ENCODE peak calls at places on chromosomes 11 and 22, in six cellular contexts. L is H1, I is H9, P is IMR-90, C is trophoblast cell, G is neuronal stem cell. D is an unnamed sample.

GRCh38 chr11:6377902-6378694 is 12.2 kb upstream of the SMPD1 start:
- DNase-seq in L (no peak), I (no peak), P (no peak), C (no peak), G (no peak), D (peak)

GRCh38 chr11:111461460-111462240 is 50.5 kb downstream of the BTG4 start:
- DNase-seq in L (no peak), I (no peak), P (no peak), C (no peak), G (no peak), D (no peak)

GRCh38 chr11:64545605-64546004 is 45.4 kb upstream of the SLC22A12 start:
- DNase-seq in L (no peak), I (no peak), P (peak), C (peak), G (no peak), D (peak)

GRCh38 chr11:46631676-46632075 is 14.3 kb downstream of the ATG13 start:
- DNase-seq in L (no peak), I (no peak), P (no peak), C (no peak), G (no peak), D (no peak)

GRCh38 chr11:27277843-27278242 is 85.2 kb downstream of the CCDC34 start:
- DNase-seq in L (no peak), I (no peak), P (no peak), C (no peak), G (no peak), D (no peak)

GRCh38 chr11:61829806-61830205 is 1.7 kb downstream of the FADS2 start:
- DNase-seq in L (no peak), I (no peak), P (no peak), C (peak), G (no peak), D (no peak)

GRCh38 chr11:96234866-96235441 is 108.0 kb downstream of the MAML2 start:
- DNase-seq in L (no peak), I (no peak), P (no peak), C (no peak), G (no peak), D (peak)

GRCh38 chr11:103773059-103773458 is 263.4 kb upstream of the DDI1 start:
- DNase-seq in L (no peak), I (no peak), P (peak), C (no peak), G (no peak), D (peak)

GRCh38 chr11:117385906-117386305 is 58.3 kb downstream of the CEP164 start:
- DNase-seq in L (no peak), I (no peak), P (no peak), C (no peak), G (no peak), D (no peak)
- H2BK120ac ChIP-seq in L (no peak), I (no peak), P (no peak), C (no peak), G (no peak), D (no peak)

GRCh38 chr11:69734367-69734766 is 30.5 kb upstream of the FGF19 start:
- DNase-seq in L (no peak), I (no peak), P (no peak), C (no peak), G (no peak), D (no peak)
- H3K14ac ChIP-seq in L (no peak), I (no peak), P (no peak), C (peak), G (no peak), D (no peak)

GRCh38 chr22:38843716-38844660 is at the start of gene NPTXR:
- DNase-seq in L (no peak), I (peak), P (peak), C (peak), G (peak), D (peak)

GRCh38 chr22:38841211-38841610 is 2.6 kb downstream of the NPTXR start:
- DNase-seq in L (no peak), I (no peak), P (no peak), C (no peak), G (no peak), D (no peak)

GRCh38 chr22:38843201-38843715 is 570 bp downstream of the NPTXR start:
- DNase-seq in L (peak), I (peak), P (peak), C (no peak), G (peak), D (peak)

GRCh38 chr22:38841635-38842034 is 2.2 kb downstream of the NPTXR start:
- DNase-seq in L (no peak), I (no peak), P (no peak), C (no peak), G (no peak), D (no peak)

GRCh38 chr22:38842512-38843200 is 1.2 kb downstream of the NPTXR start:
- DNase-seq in L (no peak), I (no peak), P (no peak), C (no peak), G (no peak), D (no peak)
- H2AFZ ChIP-seq in L (no peak), I (no peak), P (peak), C (no peak), G (peak), D (peak)

GRCh38 chr11:67349927-67350465 is 3.4 kb downstream of the POLD4 start:
- DNase-seq in L (no peak), I (no peak), P (no peak), C (no peak), G (no peak), D (no peak)
- H2BK120ac ChIP-seq in L (no peak), I (no peak), P (no peak), C (no peak), G (no peak), D (no peak)

GRCh38 chr11:128399186-128399585 is 188.2 kb downstream of the ETS1 start:
- DNase-seq in L (no peak), I (no peak), P (peak), C (no peak), G (no peak), D (peak)
- H3K14ac ChIP-seq in L (no peak), I (no peak), P (no peak), C (no peak), G (no peak), D (no peak)

DNA sequence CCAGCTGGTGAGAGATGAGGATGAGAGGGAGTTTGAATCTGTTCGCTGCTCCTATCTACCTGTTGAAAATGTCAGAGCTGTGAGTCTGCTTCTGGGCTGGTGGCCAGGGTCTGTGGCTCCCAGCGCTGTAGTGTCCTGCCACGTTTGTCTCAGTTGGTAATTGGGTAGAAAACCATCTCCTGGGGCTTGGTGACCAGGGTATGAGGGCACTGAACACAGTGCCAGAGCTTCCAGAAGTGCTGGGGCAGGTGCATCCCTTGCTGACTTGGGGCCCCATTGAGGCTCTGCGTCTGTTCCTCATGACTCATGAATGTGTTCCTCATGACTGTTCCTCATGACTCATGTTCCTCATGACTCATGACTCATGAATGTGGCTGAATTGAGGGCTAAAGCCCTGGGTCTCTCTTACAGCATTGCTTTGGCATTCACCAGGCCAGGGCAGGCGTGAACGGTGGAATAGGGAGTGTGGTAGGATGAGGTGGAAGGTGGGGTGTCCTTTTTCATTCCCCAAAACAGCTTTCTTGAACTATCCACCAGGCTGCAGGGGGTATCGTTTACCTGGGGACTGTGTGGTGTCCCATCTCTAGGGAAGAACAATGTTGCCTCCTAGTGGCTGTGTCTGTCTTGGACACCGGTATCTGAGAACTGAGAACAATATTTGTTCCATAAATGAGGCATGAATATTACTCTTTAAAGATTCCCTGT is 139.5 kb downstream of the COMMD9 start:
- DNase-seq in L (peak), I (peak), P (peak), C (peak), G (peak), D (peak)
- H2AFZ ChIP-seq in L (no peak), I (no peak), P (peak), C (no peak), G (no peak), D (no peak)